ENCODE peak calls at places on chromosomes 6 and 20, in seven cellular contexts. X is colonic mucosa, E is tibial nerve, C is cardiac muscle cell, K is right cardiac atrium, B is IMR-90, J is heart left ventricle. I is an unnamed sample. For H3K4me1, the result is how much of the 10 kb centered on the place peaks cover.

GRCh38 chr6:51468704-51469103 is 618.7 kb downstream of the PKHD1 start:
- DNase-seq in X (no peak), E (no peak), C (no peak), K (no peak), B (no peak), J (no peak), I (no peak)

GRCh38 chr20:63322146-63322922 is 29.3 kb downstream of the COL20A1 start:
- DNase-seq in X (no peak), E (no peak), C (no peak), K (peak), B (no peak), J (peak), I (no peak)

GRCh38 chr6:113995632-113996031 is 24.7 kb upstream of the HDAC2 start:
- DNase-seq in X (peak), E (peak), C (peak), K (peak), B (peak), J (no peak), I (no peak)

GRCh38 chr6:129281173-129281796 is 398.3 kb downstream of the LAMA2 start:
- DNase-seq in X (no peak), E (no peak), C (no peak), K (no peak), B (no peak), J (no peak), I (no peak)

GRCh38 chr6:134589512-134589911 is 271.6 kb upstream of the SGK1 start:
- DNase-seq in X (no peak), E (no peak), C (no peak), K (no peak), B (peak), J (no peak), I (no peak)

GRCh38 chr20:57091748-57092111 is 174.7 kb downstream of the BMP7 start:
- DNase-seq in X (no peak), E (no peak), C (no peak), K (no peak), B (no peak), J (no peak), I (no peak)

GRCh38 chr6:42748241-42748898 is 2.5 kb upstream of the TBCC start:
- DNase-seq in X (no peak), E (no peak), C (no peak), K (no peak), B (no peak), J (no peak), I (no peak)

GRCh38 chr20:48102821-48103635 is 317.7 kb upstream of the SULF2 start:
- DNase-seq in X (no peak), E (no peak), C (no peak), K (no peak), B (no peak), J (no peak), I (no peak)

GRCh38 chr20:64065973-64066341 is 3.0 kb downstream of the TCEA2 start:
- DNase-seq in X (no peak), E (no peak), C (no peak), K (no peak), B (peak), J (no peak), I (no peak)

DNA sequence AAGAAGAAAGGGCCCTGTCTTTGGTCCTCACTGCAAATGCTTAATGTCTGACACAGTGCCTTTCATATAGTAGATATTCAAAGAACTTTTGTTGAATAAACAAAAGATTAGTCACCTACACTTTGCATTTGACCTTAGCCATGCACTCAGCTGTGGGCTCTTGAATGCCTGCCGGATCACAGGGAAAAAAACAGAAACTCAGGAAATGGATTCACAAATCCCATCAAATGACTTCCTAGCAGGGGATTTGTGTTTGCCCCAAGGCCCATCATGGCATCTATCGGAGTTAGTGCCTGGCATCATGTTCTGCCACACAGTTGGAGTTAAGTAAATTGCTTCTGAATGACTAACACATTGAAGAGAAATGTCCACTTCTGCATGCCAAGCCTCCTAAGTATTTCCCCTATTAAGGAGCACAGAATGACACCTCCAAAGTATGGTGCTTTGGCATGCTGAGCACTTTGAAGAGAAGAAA is 72.3 kb upstream of the DST start:
- DNase-seq in X (no peak), E (no peak), C (no peak), K (no peak), B (peak), J (no peak), I (no peak)
- H3K4me1 ChIP-seq in X (under half), E (under half), C (under half), K (under half), B (under half), J (under half), I (under half)

DNA sequence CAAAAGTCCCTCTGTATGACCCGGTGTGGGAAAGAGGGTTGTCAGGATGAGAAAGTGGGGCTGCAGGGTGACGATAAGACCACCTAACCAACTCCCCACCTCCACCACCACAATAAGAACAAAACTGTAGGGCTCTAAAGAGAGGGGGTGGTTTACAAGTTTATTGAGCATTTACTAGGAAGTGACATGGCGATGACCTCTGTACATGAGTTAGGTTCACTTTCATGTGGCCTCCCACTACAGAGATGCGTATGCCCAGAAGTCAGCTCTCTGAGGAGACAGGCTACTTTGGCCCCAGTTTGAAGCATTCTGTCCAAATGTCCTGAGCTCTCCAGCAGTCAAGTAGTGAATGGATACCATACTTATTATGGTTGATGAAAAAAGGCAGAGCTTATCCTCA is 28.7 kb upstream of the PI16 start:
- DNase-seq in X (no peak), E (no peak), C (no peak), K (no peak), B (no peak), J (no peak), I (no peak)
- H3K4me1 ChIP-seq in X (under half), E (under half), C (under half), K (under half), B (under half), J (under half), I (under half)

GRCh38 chr6:111987295-111987694 is 66.6 kb upstream of the CCN6 start:
- DNase-seq in X (no peak), E (no peak), C (no peak), K (no peak), B (peak), J (no peak), I (no peak)

GRCh38 chr6:111986651-111987050 is 67.3 kb upstream of the CCN6 start:
- DNase-seq in X (no peak), E (no peak), C (no peak), K (no peak), B (no peak), J (no peak), I (no peak)

GRCh38 chr6:111990214-111990613 is 63.7 kb upstream of the CCN6 start:
- DNase-seq in X (no peak), E (no peak), C (no peak), K (no peak), B (no peak), J (no peak), I (no peak)

GRCh38 chr6:111988926-111989325 is 65.0 kb upstream of the CCN6 start:
- DNase-seq in X (no peak), E (no peak), C (no peak), K (no peak), B (no peak), J (no peak), I (no peak)

GRCh38 chr6:111989743-111990142 is 64.2 kb upstream of the CCN6 start:
- DNase-seq in X (no peak), E (no peak), C (no peak), K (no peak), B (no peak), J (no peak), I (peak)
- H3K4me1 ChIP-seq in X (under half), E (under half), C (under half), K (under half), B (under half), J (under half), I (half or more)

DNA sequence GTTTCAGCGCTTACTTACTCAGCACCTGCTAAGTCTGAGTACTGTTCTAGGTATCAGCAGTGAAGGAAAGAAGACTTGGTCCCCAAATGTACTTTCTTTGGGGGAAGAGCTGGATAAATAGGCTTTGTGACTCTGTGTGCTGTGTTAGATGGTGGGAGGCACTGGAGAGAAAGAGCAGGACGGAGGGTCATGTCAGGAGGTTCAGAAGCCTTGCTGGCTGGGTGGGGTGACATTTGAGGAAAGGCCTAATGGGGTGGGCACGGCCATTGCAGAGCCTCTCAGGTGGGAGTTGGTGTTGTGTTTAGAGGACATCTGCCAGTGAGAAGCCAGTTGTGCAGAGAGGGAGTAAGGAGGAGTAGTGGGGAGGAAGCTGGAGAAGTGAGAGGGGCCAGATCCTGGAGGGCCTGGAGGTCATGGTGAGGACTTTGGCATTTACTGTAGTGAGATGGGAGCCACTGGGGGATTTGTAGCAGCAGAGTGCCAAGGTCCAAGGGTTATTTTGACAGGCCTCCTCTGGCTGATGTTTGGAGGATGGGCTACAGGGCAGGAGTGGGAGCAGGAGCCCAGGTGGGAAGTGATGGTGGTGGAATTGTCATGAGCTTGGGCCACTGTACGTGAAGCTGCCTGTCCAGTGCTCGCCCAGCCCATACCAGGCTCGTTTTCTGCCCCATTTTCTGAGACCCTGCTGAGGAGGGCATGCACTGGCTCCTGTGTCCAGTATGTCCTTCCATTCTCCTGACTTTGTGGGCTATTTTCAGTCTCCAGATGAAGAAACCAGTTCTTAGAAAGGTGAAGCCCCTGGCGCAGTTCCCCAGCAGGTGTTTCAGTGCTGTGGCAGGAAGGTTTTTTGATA is 886 bp downstream of the SDCBP2 start:
- DNase-seq in X (peak), E (no peak), C (no peak), K (peak), B (no peak), J (no peak), I (no peak)
- H3K4me1 ChIP-seq in X (under half), E (half or more), C (under half), K (under half), B (under half), J (half or more), I (under half)

GRCh38 chr6:112245511-112246203 is 8.7 kb downstream of the LAMA4 start:
- DNase-seq in X (no peak), E (no peak), C (no peak), K (no peak), B (peak), J (no peak), I (no peak)
- H3K4me1 ChIP-seq in X (under half), E (half or more), C (under half), K (under half), B (under half), J (half or more), I (under half)

GRCh38 chr20:37522258-37523011 is 1.4 kb downstream of the NNAT start:
- DNase-seq in X (peak), E (no peak), C (peak), K (peak), B (peak), J (no peak), I (no peak)
- H3K4me1 ChIP-seq in X (under half), E (half or more), C (under half), K (under half), B (under half), J (half or more), I (under half)

DNA sequence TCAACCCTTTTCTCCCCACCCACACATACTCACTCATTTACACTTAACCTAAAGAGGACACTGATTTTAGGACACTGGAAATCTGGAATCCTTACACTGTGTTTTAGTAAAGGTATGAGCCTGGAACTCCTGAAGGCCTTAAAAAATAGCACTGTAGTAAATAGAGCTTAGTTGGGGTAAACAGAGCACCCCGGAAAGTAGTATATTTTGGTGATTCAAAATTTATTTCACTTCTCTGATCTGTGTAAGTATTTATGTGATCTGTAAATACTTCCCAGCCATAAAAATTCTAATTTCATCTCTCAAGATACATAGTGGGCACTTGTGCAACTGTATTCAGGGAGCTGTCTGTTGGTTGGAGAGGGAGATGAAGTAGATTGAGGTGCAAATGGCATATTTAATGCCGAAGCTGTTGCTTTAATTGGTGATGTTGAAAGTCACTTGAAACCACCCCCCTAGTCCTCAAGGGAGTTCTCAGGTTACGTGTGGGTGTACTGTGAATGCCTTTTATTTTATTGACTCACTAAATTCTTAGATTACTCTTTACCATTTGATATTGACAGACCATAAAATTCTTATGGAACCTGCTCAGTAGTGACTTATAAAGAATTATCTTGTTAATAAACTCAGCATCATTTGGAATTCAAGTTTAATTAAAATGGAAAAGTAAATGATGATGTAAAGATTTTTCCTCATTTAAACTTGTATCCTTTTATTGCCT is 155.0 kb downstream of the SOX4 start:
- DNase-seq in X (no peak), E (no peak), C (no peak), K (no peak), B (peak), J (no peak), I (no peak)
- H3K4me1 ChIP-seq in X (under half), E (under half), C (under half), K (under half), B (under half), J (under half), I (under half)